ENCODE peak calls at places on chromosomes 16 and 17, in seven cellular contexts. N is germinal center; M is stimulated activated CD8-positive, alpha-beta memory T cell treated with anti-CD3 and anti-CD28 coated beads, Interleukin-7, amount 100 ng/mL, for 24 hours; G is T47D; W is globus pallidus; U is aorta; I is EL. Q is an unnamed sample.

GRCh38 chr16:12208341-12209035 is 232.0 kb downstream of the SNX29 start:
- DNase-seq in I (peak; percentile 22), N (no peak), U (no peak), M (no peak), G (no peak), W (no peak), Q (no peak)

GRCh38 chr16:50266337-50267091 is at the start of gene ADCY7:
- DNase-seq in I (peak; percentile 88), N (peak; percentile 65), U (peak; percentile 89), G (no peak), M (peak; percentile 68), W (no peak), Q (no peak)

GRCh38 chr16:53498984-53499383 is 4.0 kb downstream of the AKTIP start:
- DNase-seq in M (no peak), I (no peak), W (no peak), N (no peak), U (no peak), G (no peak), Q (no peak)

GRCh38 chr16:3580686-3581085 is 3.5 kb upstream of the NLRC3 start:
- DNase-seq in M (no peak), W (no peak), N (no peak), G (no peak), I (no peak), U (no peak), Q (no peak)

GRCh38 chr16:29738514-29738913 is 7.3 kb downstream of the C16orf54 start:
- DNase-seq in U (peak; percentile 18), W (no peak), I (no peak), M (no peak), G (no peak), N (peak; percentile 61), Q (no peak)

GRCh38 chr16:54568897-54569807 is 282.6 kb upstream of the IRX3 start:
- DNase-seq in I (no peak), G (no peak), M (no peak), N (no peak), W (no peak), U (no peak), Q (no peak)

GRCh38 chr17:72184805-72185204 is 64.0 kb downstream of the SOX9 start:
- DNase-seq in G (no peak), N (no peak), W (no peak), M (no peak), I (no peak), U (no peak), Q (no peak)

GRCh38 chr16:19294156-19294649 is 8.7 kb downstream of the CLEC19A start:
- DNase-seq in U (peak; percentile 84), W (peak; percentile 83), N (peak; percentile 37), I (no peak), G (no peak), M (no peak), Q (peak; percentile 77)

GRCh38 chr16:13866073-13866472 is 53.9 kb upstream of the ERCC4 start:
- DNase-seq in W (peak; percentile 37), U (peak; percentile 65), I (peak; percentile 67), M (peak; percentile 9), N (peak; percentile 33), G (no peak), Q (peak; percentile 7)

GRCh38 chr17:52170963-52171572 is 12.6 kb upstream of the CA10 start:
- DNase-seq in G (peak; percentile 45), U (no peak), I (peak; percentile 7), W (no peak), N (no peak), M (no peak), Q (no peak)

GRCh38 chr17:40516581-40517285 is 15.3 kb upstream of the TNS4 start:
- DNase-seq in M (no peak), G (no peak), U (no peak), W (no peak), I (peak; percentile 72), N (peak; percentile 58), Q (peak; percentile 48)

GRCh38 chr17:70855401-70856054 is 686.2 kb downstream of the KCNJ2 start:
- DNase-seq in G (no peak), W (no peak), N (no peak), M (no peak), I (peak; percentile 11), U (no peak), Q (no peak)

GRCh38 chr17:78159575-78160158 is 8.7 kb upstream of the SYNGR2 start:
- DNase-seq in U (no peak), G (no peak), M (no peak), N (no peak), I (peak; percentile 44), W (no peak), Q (peak; percentile 73)

GRCh38 chr16:24845726-24846547 is at the start of gene SLC5A11:
- DNase-seq in I (no peak), U (no peak), M (no peak), N (no peak), G (no peak), W (peak; percentile 78), Q (no peak)

GRCh38 chr16:71568541-71568940 is 8.4 kb downstream of the TAT start:
- DNase-seq in N (no peak), M (no peak), G (no peak), U (no peak), W (no peak), I (no peak), Q (no peak)

GRCh38 chr16:74862743-74863244 is 88.2 kb upstream of the FA2H start:
- DNase-seq in G (peak; percentile 41), M (no peak), U (no peak), N (peak; percentile 61), I (peak; percentile 42), W (peak; percentile 51), Q (no peak)

GRCh38 chr17:45351831-45352230 is 35.0 kb upstream of the MAP3K14 start:
- DNase-seq in M (no peak), I (no peak), U (no peak), N (no peak), W (no peak), G (no peak), Q (no peak)

GRCh38 chr17:13735861-13736260 is 134.1 kb upstream of the HS3ST3A1 start:
- DNase-seq in W (no peak), N (no peak), I (no peak), U (no peak), G (no peak), M (no peak), Q (no peak)

GRCh38 chr17:18146980-18147379 is 36.6 kb upstream of the ALKBH5 start:
- DNase-seq in U (no peak), M (no peak), W (no peak), I (no peak), G (no peak), N (no peak), Q (no peak)

GRCh38 chr17:79991140-79991923 is 44.3 kb downstream of the TBC1D16 start:
- DNase-seq in I (peak; percentile 78), M (peak; percentile 50), N (peak; percentile 78), W (peak; percentile 75), G (peak; percentile 96), U (peak; percentile 86), Q (no peak)

GRCh38 chr16:74726736-74727135 is 26.1 kb upstream of the MLKL start:
- DNase-seq in G (no peak), I (no peak), U (no peak), W (no peak), N (peak; percentile 55), M (no peak), Q (peak; percentile 18)

GRCh38 chr16:84303516-84303915 is 8.8 kb downstream of the WFDC1 start:
- DNase-seq in W (no peak), I (no peak), M (no peak), U (no peak), G (no peak), N (no peak), Q (no peak)

Q was measured in GM12864.